ENCODE peak calls at places on chromosomes 16 and 17, in five cellular contexts. O is left lung, G is fibroblast of the conjunctiva, R is Kasumi-1, C is A673. T is an unnamed sample.

GRCh38 chr17:1002412-1002753 is 5.5 kb downstream of the TIMM22 start:
- DNase-seq in O (no peak), C (no peak), R (no peak), G (no peak), T (no peak)

GRCh38 chr17:76789235-76789788 is 51.4 kb downstream of the MFSD11 start:
- DNase-seq in O (no peak), G (no peak), C (no peak), R (no peak), T (no peak)

GRCh38 chr16:79612207-79612606 is 11.7 kb upstream of the MAF start:
- DNase-seq in O (no peak), R (no peak), G (no peak), C (no peak), T (no peak)

GRCh38 chr16:57185446-57185944 is 344 bp downstream of the PSME3IP1 start:
- DNase-seq in O (peak; percentile 55), R (peak; percentile 38), G (peak; percentile 30), C (peak; percentile 48), T (no peak)

GRCh38 chr17:9209781-9210370 is 188.6 kb downstream of the NTN1 start:
- DNase-seq in G (no peak), O (no peak), C (no peak), R (no peak), T (no peak)

GRCh38 chr16:3674513-3675295 is 20.2 kb downstream of the DNASE1 start:
- DNase-seq in O (no peak), C (no peak), G (no peak), R (no peak), T (no peak)

GRCh38 chr16:69322343-69322742 is 8.0 kb downstream of the PDF start:
- DNase-seq in G (no peak), R (no peak), C (no peak), O (no peak), T (no peak)

GRCh38 chr17:77319211-77320031 is 178.7 kb downstream of the SEC14L1 start:
- DNase-seq in G (peak; percentile 63), R (peak; percentile 96), C (peak; percentile 94), O (peak; percentile 92), T (peak; percentile 88)

GRCh38 chr16:26795184-26795583 is 271.5 kb upstream of the C16orf82 start:
- DNase-seq in C (peak; percentile 61), R (no peak), O (no peak), G (no peak), T (peak; percentile 24)

GRCh38 chr16:426906-427249 is 1.4 kb downstream of the RAB11FIP3 start:
- DNase-seq in R (no peak), O (no peak), C (no peak), G (no peak), T (peak; percentile 39)

GRCh38 chr17:29549169-29549935 is 17.5 kb downstream of the ABHD15 start:
- DNase-seq in O (no peak), C (peak; percentile 27), R (no peak), G (no peak), T (no peak)

GRCh38 chr17:3034578-3034920 is 28.9 kb downstream of the OR1D5 start:
- DNase-seq in C (no peak), O (no peak), G (no peak), R (no peak), T (no peak)

GRCh38 chr16:71637398-71637797 is 11.4 kb downstream of the MARVELD3 start:
- DNase-seq in G (peak; percentile 65), R (no peak), O (no peak), C (peak; percentile 98), T (no peak)

GRCh38 chr17:330993-331701 is 21.5 kb downstream of the RPH3AL start:
- DNase-seq in O (no peak), R (peak; percentile 0), G (no peak), C (no peak), T (no peak)

GRCh38 chr17:57257213-57257873 is 1.0 kb downstream of the MSI2 start:
- DNase-seq in R (peak; percentile 35), O (no peak), C (no peak), G (no peak), T (peak; percentile 32)

GRCh38 chr16:2066139-2066538 is 18.4 kb downstream of the TSC2 start:
- DNase-seq in G (no peak), R (no peak), C (no peak), O (no peak), T (no peak)

GRCh38 chr17:18319604-18320256 is 4.6 kb downstream of the SMCR8 start:
- DNase-seq in O (no peak), C (peak; percentile 60), G (peak; percentile 56), R (peak; percentile 36), T (peak; percentile 56)

T was measured in KBM-7.